ENCODE peak calls at places on chromosomes 7 and 10, in four cellular contexts. A, D, B and S are unnamed samples.

GRCh38 chr7:48244902-48245301 is 73.6 kb downstream of the ABCA13 start:
- DNase-seq in A (no peak), D (no peak), B (no peak), S (peak; percentile 49)

GRCh38 chr7:113379746-113380145 is 261.4 kb upstream of the SMIM30 start:
- DNase-seq in A (no peak), D (no peak), B (no peak), S (no peak)

GRCh38 chr10:36462194-36462593 is 663.2 kb upstream of the ANKRD30A start:
- DNase-seq in A (no peak), D (no peak), B (no peak), S (peak; percentile 22)

GRCh38 chr7:83547526-83547925 is 101.4 kb downstream of the SEMA3E start:
- DNase-seq in A (no peak), D (peak; percentile 38), B (no peak), S (peak; percentile 39)

GRCh38 chr7:151755131-151755787 is 121.7 kb downstream of the PRKAG2 start:
- DNase-seq in A (no peak), D (no peak), B (no peak), S (peak; percentile 82)

GRCh38 chr7:117873056-117873932 is at the start of gene CTTNBP2:
- DNase-seq in A (no peak), D (no peak), B (no peak), S (peak; percentile 59)

GRCh38 chr10:124696446-124697392 is 47.5 kb downstream of the FAM53B start:
- DNase-seq in A (no peak), D (peak; percentile 61), B (no peak), S (no peak)

GRCh38 chr7:30700941-30701340 is 18.7 kb upstream of the CRHR2 start:
- DNase-seq in A (no peak), D (no peak), B (no peak), S (no peak)

GRCh38 chr10:121900443-121901174 is 27.2 kb downstream of the ATE1 start:
- DNase-seq in A (peak; percentile 43), D (no peak), B (no peak), S (peak; percentile 71)

GRCh38 chr10:78401882-78402367 is 368.3 kb downstream of the RPS24 start:
- DNase-seq in A (no peak), D (no peak), B (no peak), S (no peak)

GRCh38 chr7:148962823-148963582 is 65.3 kb downstream of the PDIA4 start:
- DNase-seq in A (peak; percentile 77), D (peak; percentile 68), B (no peak), S (peak; percentile 67)

GRCh38 chr10:106655165-106655564 is 509.3 kb downstream of the SORCS1 start:
- DNase-seq in A (no peak), D (no peak), B (no peak), S (no peak)

GRCh38 chr10:106655606-106656005 is 508.9 kb downstream of the SORCS1 start:
- DNase-seq in A (no peak), D (no peak), B (no peak), S (no peak)

GRCh38 chr10:106648534-106649481 is 515.7 kb downstream of the SORCS1 start:
- DNase-seq in A (no peak), D (no peak), B (no peak), S (no peak)

DNA sequence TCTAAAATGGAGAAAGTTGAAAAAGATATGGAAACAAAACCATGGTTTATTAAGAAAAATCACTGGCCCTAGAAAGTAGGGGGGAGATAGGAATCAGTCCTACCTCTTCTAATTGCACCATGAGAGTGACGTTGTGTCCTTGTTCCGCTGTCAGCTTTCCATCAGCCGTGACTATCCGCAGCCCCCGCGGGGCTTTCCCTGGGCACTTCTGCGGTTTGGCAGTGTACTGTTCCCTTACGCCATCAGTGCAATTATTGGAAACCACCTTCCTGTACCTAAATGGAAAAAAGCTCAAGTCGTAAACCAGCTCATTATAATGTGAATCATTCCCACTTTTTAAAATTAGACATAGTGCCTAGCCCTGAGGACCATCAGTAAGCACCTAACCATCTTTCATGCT is 512.2 kb downstream of the SORCS1 start:
- DNase-seq in A (no peak), D (peak; percentile 11), B (no peak), S (no peak)
- TF ChIP-seq CHD1 in A (no peak), D (no peak), B (no peak), S (no peak)

DNA sequence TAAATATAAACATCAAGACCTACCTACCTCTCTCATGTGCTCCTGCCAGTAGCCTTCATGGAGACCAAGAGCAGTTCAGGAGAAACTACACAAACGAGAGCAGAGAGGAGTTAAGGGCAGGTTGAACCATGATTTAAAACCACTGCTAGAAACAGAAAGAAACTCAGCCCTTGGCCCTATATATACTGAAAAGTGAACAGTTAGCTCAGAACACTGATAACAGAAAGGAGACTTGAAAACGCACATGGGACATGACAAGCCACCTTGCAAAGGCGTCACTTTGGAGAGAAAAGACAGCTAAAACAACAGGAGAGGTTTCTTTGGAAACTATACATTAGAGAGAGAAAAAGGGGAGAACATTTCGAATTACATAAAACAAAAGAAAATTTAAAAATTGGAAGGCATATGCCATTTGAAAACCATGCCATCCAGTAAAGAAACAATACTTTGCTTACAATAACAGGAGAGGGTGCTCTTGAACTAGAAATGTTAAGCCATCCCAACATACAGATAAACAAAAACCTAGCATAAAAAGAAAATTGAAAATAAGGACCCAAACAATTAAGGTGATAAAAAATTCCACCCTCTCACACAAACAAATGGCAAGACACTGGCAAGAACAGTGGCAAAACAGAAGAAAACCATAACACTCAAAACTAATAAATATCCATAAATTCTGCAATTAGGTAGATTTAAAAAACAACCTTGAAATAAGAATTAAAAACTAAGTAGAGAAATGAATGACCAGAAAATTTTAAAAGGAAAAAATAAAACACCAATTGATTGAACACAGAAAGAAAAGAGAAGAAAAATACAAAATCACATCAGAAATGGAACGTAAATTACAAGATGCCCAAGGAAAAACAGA is 232.7 kb downstream of the IMMP2L start:
- DNase-seq in A (peak; percentile 41), D (no peak), B (no peak), S (peak; percentile 33)
- TF ChIP-seq CTCF in A (peak; percentile 31), D (no peak), B (no peak), S (peak; percentile 47)

GRCh38 chr10:1673568-1674345 is 63.6 kb downstream of the ADARB2 start:
- DNase-seq in A (no peak), D (no peak), B (no peak), S (no peak)

GRCh38 chr10:1674501-1674900 is 62.8 kb downstream of the ADARB2 start:
- DNase-seq in A (no peak), D (peak; percentile 51), B (no peak), S (no peak)

GRCh38 chr10:1670541-1671365 is 66.6 kb downstream of the ADARB2 start:
- DNase-seq in A (no peak), D (no peak), B (no peak), S (no peak)

GRCh38 chr10:1671366-1672000 is 65.8 kb downstream of the ADARB2 start:
- DNase-seq in A (no peak), D (no peak), B (no peak), S (no peak)

GRCh38 chr10:1672001-1672781 is 65.1 kb downstream of the ADARB2 start:
- DNase-seq in A (no peak), D (no peak), B (no peak), S (no peak)
- TF ChIP-seq CHD1 in A (no peak), D (no peak), B (no peak), S (no peak)

GRCh38 chr10:12711344-12711708 is 290.2 kb downstream of the CCDC3 start:
- DNase-seq in A (no peak), D (no peak), B (no peak), S (no peak)
- TF ChIP-seq CTCF in A (no peak), D (no peak), B (no peak), S (no peak)

GRCh38 chr10:74151879-74152722 is 1.1 kb downstream of the ADK start:
- DNase-seq in A (peak; percentile 18), D (no peak), B (no peak), S (no peak)

GRCh38 chr10:74151057-74151878 is at the start of gene ADK:
- DNase-seq in A (peak; percentile 100), D (no peak), B (peak; percentile 98), S (peak; percentile 96)

GRCh38 chr10:74153676-74154075 is 2.7 kb downstream of the ADK start:
- DNase-seq in A (no peak), D (no peak), B (no peak), S (no peak)

GRCh38 chr10:74153123-74153522 is 2.1 kb downstream of the ADK start:
- DNase-seq in A (peak; percentile 51), D (no peak), B (no peak), S (peak; percentile 66)

DNA sequence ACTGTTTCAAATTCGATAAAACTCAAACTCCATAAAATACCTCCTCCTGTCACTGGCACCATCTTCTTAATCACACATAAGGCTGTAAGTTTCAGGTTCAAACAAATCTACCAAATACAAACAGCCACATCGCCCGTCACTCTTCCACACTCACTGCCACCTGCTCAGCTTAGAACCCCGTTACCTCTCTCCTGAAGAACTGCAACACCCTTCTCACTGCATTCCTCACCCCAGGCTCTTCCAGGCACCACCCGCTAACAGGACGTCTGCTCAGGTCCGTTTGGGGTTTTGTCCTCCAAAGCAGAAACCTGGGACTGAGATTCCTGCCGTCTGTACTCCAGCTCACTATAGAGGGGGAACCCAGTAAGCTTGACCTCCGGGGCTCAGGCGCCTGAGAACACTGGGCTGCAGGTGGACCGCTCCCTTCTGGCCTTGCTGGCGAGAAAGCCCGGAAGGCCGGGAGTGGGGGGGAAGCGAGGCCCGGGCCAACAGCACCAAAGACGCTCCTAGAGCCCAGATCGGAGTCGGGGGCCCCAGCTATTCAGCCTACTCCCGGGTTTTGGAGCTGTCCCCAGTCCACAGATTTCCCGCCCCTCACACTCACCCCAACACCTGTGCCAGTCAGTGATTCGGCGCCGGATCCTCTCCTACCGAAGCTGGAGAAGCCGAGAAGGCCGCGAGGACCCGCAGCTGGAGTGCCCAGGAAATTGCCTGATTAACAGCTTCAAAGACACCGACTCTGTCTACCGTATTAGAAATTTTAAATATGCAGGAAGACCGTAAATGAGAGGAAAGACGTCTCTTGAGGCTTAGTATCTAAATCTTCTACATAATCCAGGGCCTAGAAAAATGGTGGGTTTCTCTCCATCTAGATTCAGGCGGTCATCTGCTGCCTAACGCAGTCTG is at the start of gene AP3M1:
- DNase-seq in A (peak; percentile 89), D (peak; percentile 97), B (peak; percentile 81), S (no peak)
- TF ChIP-seq CHD1 in A (no peak), D (no peak), B (no peak), S (no peak)

DNA sequence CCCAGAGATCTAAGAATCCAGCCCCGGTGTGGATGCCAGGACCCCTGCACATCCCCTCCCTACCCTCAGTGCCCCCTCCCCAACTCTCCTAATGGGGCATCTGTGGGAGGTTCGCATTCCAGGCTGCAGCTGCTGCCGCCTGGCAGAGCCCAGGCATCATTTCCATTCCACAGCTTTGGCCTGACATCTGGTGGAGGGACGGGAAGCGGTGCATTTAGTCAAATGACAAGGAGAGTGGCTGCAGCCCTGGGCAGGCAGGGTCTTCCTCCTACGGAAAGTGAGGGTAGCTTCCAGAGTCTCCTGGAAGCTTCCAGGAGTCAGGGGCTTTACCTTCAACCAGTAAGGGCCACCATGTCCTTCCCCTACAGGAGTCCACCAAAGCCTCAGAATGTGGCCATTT is 30.8 kb downstream of the PRLHR start:
- DNase-seq in A (peak; percentile 22), D (no peak), B (no peak), S (no peak)
- TF ChIP-seq CTCF in A (peak; percentile 46), D (no peak), B (peak; percentile 73), S (peak; percentile 33)

GRCh38 chr10:112991888-112992491 is 41.9 kb downstream of the TCF7L2 start:
- DNase-seq in A (no peak), D (no peak), B (no peak), S (no peak)

GRCh38 chr10:112986791-112987190 is 36.7 kb downstream of the TCF7L2 start:
- DNase-seq in A (no peak), D (no peak), B (no peak), S (no peak)

GRCh38 chr10:112985701-112986510 is 35.9 kb downstream of the TCF7L2 start:
- DNase-seq in A (no peak), D (peak; percentile 13), B (no peak), S (peak; percentile 63)

GRCh38 chr10:112988839-112989406 is 38.9 kb downstream of the TCF7L2 start:
- DNase-seq in A (no peak), D (no peak), B (no peak), S (no peak)

GRCh38 chr10:112990271-112990670 is 40.2 kb downstream of the TCF7L2 start:
- DNase-seq in A (no peak), D (no peak), B (no peak), S (no peak)
- TF ChIP-seq CHD1 in A (no peak), D (no peak), B (no peak), S (no peak)